ENCODE peak calls at places on chromosomes 4 and X, in four cellular contexts. W is right atrium auricular region, P is neural progenitor cell, F is IMR-90. U is an unnamed sample.

GRCh38 chr4:109040441-109040840 is 262.0 kb downstream of the COL25A1 start:
- DNase-seq in W (no peak), P (no peak), F (no peak), U (no peak)

GRCh38 chrX:102808336-102808735 is 87.8 kb downstream of the GPRASP3 start:
- DNase-seq in W (no peak), P (no peak), F (peak), U (no peak)

GRCh38 chrX:133249659-133250058 is 31.5 kb upstream of the TFDP3 start:
- DNase-seq in W (no peak), P (no peak), F (no peak), U (no peak)

GRCh38 chr4:825063-825968 is 613 bp downstream of the CPLX1 start:
- DNase-seq in W (no peak), P (peak), F (no peak), U (no peak)

GRCh38 chr4:142817442-142817841 is 28.7 kb downstream of the INPP4B start:
- DNase-seq in W (no peak), P (peak), F (peak), U (no peak)

GRCh38 chrX:24479924-24480722 is 15.0 kb downstream of the PDK3 start:
- DNase-seq in W (no peak), P (no peak), F (peak), U (no peak)

GRCh38 chr4:110621839-110622751 is 782 bp downstream of the PITX2 start:
- DNase-seq in W (no peak), P (peak), F (no peak), U (no peak)

GRCh38 chr4:100581337-100581736 is 63.5 kb upstream of the EMCN start:
- DNase-seq in W (no peak), P (no peak), F (no peak), U (no peak)

GRCh38 chr4:8850074-8850829 is 21.4 kb downstream of the HMX1 start:
- DNase-seq in W (no peak), P (no peak), F (no peak), U (no peak)

GRCh38 chr4:152255437-152255836 is 280.5 kb downstream of the FBXW7 start:
- DNase-seq in W (no peak), P (no peak), F (peak), U (no peak)

GRCh38 chr4:94527556-94528233 is 76.0 kb downstream of the PDLIM5 start:
- DNase-seq in W (no peak), P (no peak), F (no peak), U (no peak)

GRCh38 chr4:162683659-162684370 is 482.9 kb downstream of the NAF1 start:
- DNase-seq in W (no peak), P (no peak), F (no peak), U (no peak)

GRCh38 chr4:26861434-26862186 is 969 bp downstream of the STIM2 start:
- DNase-seq in W (peak), P (peak), F (peak), U (peak)

GRCh38 chr4:770022-770421 is 55.9 kb downstream of the CPLX1 start:
- DNase-seq in W (no peak), P (no peak), F (peak), U (no peak)

GRCh38 chrX:148268646-148269045 is 231.8 kb upstream of the AFF2 start:
- DNase-seq in W (no peak), P (no peak), F (no peak), U (no peak)

GRCh38 chr4:121464854-121465253 is 84.0 kb upstream of the QRFPR start:
- DNase-seq in W (no peak), P (no peak), F (no peak), U (no peak)

GRCh38 chrX:24069877-24070276 is 15.1 kb downstream of the EIF2S3 start:
- DNase-seq in W (no peak), P (no peak), F (no peak), U (no peak)

GRCh38 chr4:8028884-8029568 is 89.4 kb upstream of the AFAP1 start:
- DNase-seq in W (no peak), P (no peak), F (no peak), U (no peak)

GRCh38 chr4:15958562-15958961 is 4.4 kb downstream of the FGFBP2 start:
- DNase-seq in W (no peak), P (no peak), F (no peak), U (no peak)

GRCh38 chrX:1472975-1473374 is 20.3 kb upstream of the ASMTL start:
- DNase-seq in W (no peak), P (no peak), F (no peak), U (no peak)

GRCh38 chr4:98630804-98631454 is 27.5 kb downstream of the TSPAN5 start:
- DNase-seq in W (no peak), P (no peak), F (peak), U (no peak)

GRCh38 chr4:94127707-94128328 is 79.8 kb upstream of the SMARCAD1 start:
- DNase-seq in W (no peak), P (peak), F (peak), U (no peak)

GRCh38 chrX:119758682-119759332 is 419 bp downstream of the SOWAHD start:
- DNase-seq in W (no peak), P (peak), F (no peak), U (peak)

GRCh38 chr4:3045500-3045850 is 28.9 kb downstream of the HTT-AS start:
- DNase-seq in W (peak), P (no peak), F (peak), U (no peak)

GRCh38 chrX:41981481-41982013 is 58.2 kb upstream of the CASK start:
- DNase-seq in W (no peak), P (no peak), F (no peak), U (no peak)

GRCh38 chrX:121405826-121406225 is 358.4 kb downstream of the GLUD2 start:
- DNase-seq in W (no peak), P (no peak), F (no peak), U (no peak)

GRCh38 chr4:48570646-48571220 is 80.7 kb downstream of the ZAR1 start:
- DNase-seq in W (no peak), P (no peak), F (peak), U (no peak)

GRCh38 chrX:17635231-17635630 is 102.1 kb upstream of the SCML1 start:
- DNase-seq in W (no peak), P (peak), F (peak), U (no peak)

GRCh38 chrX:38800981-38801845 is at the start of gene MID1IP1:
- DNase-seq in W (peak), P (peak), F (peak), U (peak)

GRCh38 chr4:150664935-150665334 is 83.0 kb downstream of the MAB21L2 start:
- DNase-seq in W (no peak), P (no peak), F (no peak), U (no peak)

GRCh38 chr4:128477540-128477939 is 189.9 kb upstream of the PGRMC2 start:
- DNase-seq in W (no peak), P (no peak), F (no peak), U (no peak)

GRCh38 chr4:61555789-61556188 is 355.7 kb downstream of the ADGRL3 start:
- DNase-seq in W (no peak), P (no peak), F (peak), U (no peak)

GRCh38 chr4:80566203-80566872 is 230.8 kb downstream of the CFAP299 start:
- DNase-seq in W (no peak), P (no peak), F (no peak), U (no peak)

GRCh38 chrX:51461053-51462050 is 35.0 kb downstream of the NUDT11 start:
- DNase-seq in W (no peak), P (peak), F (peak), U (no peak)

GRCh38 chr4:140928880-140929279 is 172.7 kb upstream of the TBC1D9 start:
- DNase-seq in W (no peak), P (no peak), F (no peak), U (no peak)

GRCh38 chr4:125283702-125284279 is 31.0 kb upstream of the FAT4 start:
- DNase-seq in W (no peak), P (peak), F (peak), U (no peak)

GRCh38 chr4:113837397-113837796 is 75.9 kb upstream of the CAMK2D start:
- DNase-seq in W (no peak), P (no peak), F (peak), U (no peak)

GRCh38 chrX:12042615-12043014 is 95.7 kb upstream of the FRMPD4 start:
- DNase-seq in W (no peak), P (no peak), F (no peak), U (no peak)
- H3K27ac ChIP-seq in W (no peak), P (no peak), F (no peak), U (no peak)

DNA sequence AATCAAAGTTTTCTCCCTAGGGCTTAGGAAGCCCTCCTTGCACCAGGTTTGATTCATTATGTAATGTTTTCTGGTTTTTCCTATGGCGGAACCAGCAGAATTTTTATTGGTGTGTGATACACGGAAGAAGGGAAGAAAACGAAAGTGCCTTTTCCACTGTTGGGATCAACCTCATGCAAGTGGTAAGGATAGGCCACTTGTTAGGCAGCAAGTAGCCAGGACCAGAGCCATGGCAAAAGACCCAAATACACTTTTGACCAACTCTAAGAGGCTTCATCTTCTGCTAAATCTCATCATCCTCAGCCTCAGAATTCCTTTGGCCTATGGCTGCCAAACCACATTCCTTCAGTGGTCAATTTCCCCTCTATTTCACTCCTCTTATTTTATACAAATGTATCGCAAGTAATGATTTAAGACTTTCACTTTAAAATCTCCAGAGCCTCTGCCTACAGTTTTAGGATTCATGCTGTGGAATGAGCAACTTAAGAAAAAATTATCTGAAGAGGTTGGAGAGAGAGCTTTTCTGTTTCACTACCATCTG is 21.2 kb downstream of the PPAT start:
- DNase-seq in W (no peak), P (no peak), F (peak), U (no peak)
- H3K4me3 ChIP-seq in W (peak), P (no peak), F (peak), U (no peak)

GRCh38 chr4:55169352-55169959 is 44.1 kb upstream of the KDR start:
- DNase-seq in W (no peak), P (peak), F (peak), U (no peak)
- H3K27ac ChIP-seq in W (no peak), P (no peak), F (no peak), U (no peak)

GRCh38 chrX:154019633-154020499 is at the start of gene IRAK1:
- DNase-seq in W (no peak), P (peak), F (peak), U (peak)

GRCh38 chrX:154019061-154019621 is 561 bp downstream of the IRAK1 start:
- DNase-seq in W (no peak), P (peak), F (no peak), U (no peak)

GRCh38 chrX:154017766-154018517 is 1.8 kb downstream of the IRAK1 start:
- DNase-seq in W (no peak), P (no peak), F (no peak), U (no peak)

GRCh38 chrX:154020500-154021115 is 906 bp upstream of the IRAK1 start:
- DNase-seq in W (no peak), P (no peak), F (no peak), U (no peak)

DNA sequence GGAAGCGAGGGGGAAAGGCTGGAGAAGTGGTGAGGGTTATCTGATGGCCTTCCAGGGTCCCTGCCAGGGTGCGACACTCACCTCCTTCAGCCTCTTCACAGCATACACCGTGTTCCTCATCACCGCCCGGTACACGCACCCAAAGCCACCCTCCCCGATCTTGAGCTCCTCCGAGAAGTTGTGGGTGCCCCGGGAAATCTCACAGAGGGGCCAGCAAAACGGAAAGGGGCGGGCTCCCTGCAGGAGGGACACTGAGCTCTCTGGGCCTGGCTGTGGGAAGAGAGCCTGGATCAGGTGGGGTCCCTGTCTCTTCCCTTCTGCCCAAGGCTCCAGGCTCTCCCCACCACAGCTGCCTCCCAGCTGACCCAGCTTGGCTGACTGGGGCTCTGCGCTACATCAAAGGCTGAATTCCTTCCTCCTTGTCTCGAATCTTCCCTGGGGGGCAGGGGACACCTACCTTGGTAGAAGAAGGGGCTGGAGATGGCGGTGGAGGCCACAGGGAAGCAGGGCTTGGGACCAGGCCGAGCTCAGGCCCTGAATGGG is 1.1 kb downstream of the IRAK1 start:
- DNase-seq in W (no peak), P (no peak), F (no peak), U (no peak)
- H3K4me3 ChIP-seq in W (peak), P (no peak), F (peak), U (peak)

GRCh38 chr4:139175647-139176298 is 1.2 kb downstream of the ELF2 start:
- DNase-seq in W (no peak), P (peak), F (peak), U (no peak)

GRCh38 chr4:139167774-139168444 is 9.1 kb downstream of the ELF2 start:
- DNase-seq in W (no peak), P (no peak), F (peak), U (no peak)

GRCh38 chr4:139171878-139172691 is 4.9 kb downstream of the ELF2 start:
- DNase-seq in W (no peak), P (no peak), F (peak), U (no peak)

GRCh38 chr4:139176299-139177048 is 544 bp downstream of the ELF2 start:
- DNase-seq in W (peak), P (peak), F (peak), U (peak)

DNA sequence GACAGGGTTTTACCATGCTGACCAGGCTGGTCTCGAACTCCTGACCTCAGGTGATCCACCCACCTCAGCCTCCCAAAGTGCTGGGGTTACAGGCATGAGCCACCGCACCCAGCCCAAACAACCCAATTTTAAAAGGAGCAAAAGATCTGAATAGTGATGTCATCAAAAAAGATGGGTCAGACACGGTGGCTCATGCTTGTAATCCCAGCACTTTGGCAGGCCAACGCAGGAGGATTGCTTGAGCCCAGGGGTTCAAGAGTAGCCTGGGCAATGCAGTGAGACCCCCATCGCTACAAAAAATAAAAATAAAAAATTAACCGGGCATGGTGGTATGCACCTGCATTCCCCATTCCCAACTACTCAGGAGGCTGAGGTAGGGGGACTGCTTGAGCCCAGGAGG is 6.1 kb downstream of the ELF2 start:
- DNase-seq in W (no peak), P (no peak), F (no peak), U (no peak)
- H3K27ac ChIP-seq in W (no peak), P (no peak), F (no peak), U (no peak)

GRCh38 chrX:13254076-13254785 is 65.6 kb downstream of the ATXN3L start:
- DNase-seq in W (no peak), P (peak), F (peak), U (peak)
- H3K4me3 ChIP-seq in W (no peak), P (no peak), F (no peak), U (no peak)

GRCh38 chrX:48703228-48703627 is 6.7 kb downstream of the SUV39H1 start:
- DNase-seq in W (no peak), P (no peak), F (no peak), U (no peak)
- H3K27ac ChIP-seq in W (peak), P (no peak), F (no peak), U (no peak)

GRCh38 chrX:71107762-71108360 is 1.3 kb upstream of the CXorf65 start:
- DNase-seq in W (no peak), P (no peak), F (no peak), U (no peak)
- H3K4me3 ChIP-seq in W (no peak), P (no peak), F (no peak), U (no peak)